ENCODE peak calls at places on chromosome 10, in four cellular contexts. E is GM23338, A is T-helper 2 cell, K is psoas muscle. D is an unnamed sample.

GRCh38 chr10:93080350-93081046 is 6.8 kb downstream of the CYP26A1 start:
- DNase-seq in E (peak), A (no peak), K (no peak), D (no peak)

GRCh38 chr10:100516847-100517246 is 2.8 kb downstream of the SEC31B start:
- DNase-seq in E (peak), A (no peak), K (peak), D (peak)

GRCh38 chr10:101816913-101817541 is 1.2 kb downstream of the OGA start:
- DNase-seq in E (no peak), A (no peak), K (no peak), D (no peak)

GRCh38 chr10:128049226-128050010 is 76.8 kb downstream of the MKI67 start:
- DNase-seq in E (no peak), A (no peak), K (no peak), D (no peak)

GRCh38 chr10:130027716-130028464 is 63.8 kb upstream of the EBF3 start:
- DNase-seq in E (no peak), A (no peak), K (no peak), D (no peak)

GRCh38 chr10:90751107-90751997 is 106.5 kb downstream of the HTR7 start:
- DNase-seq in E (peak), A (no peak), K (no peak), D (no peak)

GRCh38 chr10:61904711-61905445 is 3.4 kb downstream of the ARID5B start:
- DNase-seq in E (peak), A (no peak), K (no peak), D (no peak)

GRCh38 chr10:88254091-88254490 is 329.0 kb downstream of the RNLS start:
- DNase-seq in E (no peak), A (no peak), K (peak), D (peak)

GRCh38 chr10:127196227-127196954 is at the start of gene INSYN2A:
- DNase-seq in E (peak), A (no peak), K (peak), D (no peak)

GRCh38 chr10:71045936-71046335 is 157.6 kb upstream of the PCBD1 start:
- DNase-seq in E (no peak), A (no peak), K (peak), D (no peak)

GRCh38 chr10:79380125-79380917 is 33.1 kb downstream of the PPIF start:
- DNase-seq in E (no peak), A (no peak), K (peak), D (peak)

GRCh38 chr10:132377326-132377725 is 19.7 kb upstream of the PWWP2B start:
- DNase-seq in E (no peak), A (no peak), K (no peak), D (no peak)